ENCODE peak calls at places on chromosomes 1 and 21, in five cellular contexts. R is naive thymus-derived CD4-positive, alpha-beta T cell; O is A549; Z is astrocyte of the cerebellum; U is RWPE2. K is an unnamed sample.

GRCh38 chr1:19110266-19110927 is 99.7 kb downstream of the UBR4 start:
- DNase-seq in R (no peak), O (no peak), Z (no peak), U (no peak), K (no peak)

GRCh38 chr1:24857528-24858133 is 72.4 kb downstream of the RUNX3 start:
- DNase-seq in R (no peak), O (no peak), Z (no peak), U (no peak), K (no peak)

GRCh38 chr1:182601416-182601786 is 2.8 kb downstream of the RGS16 start:
- DNase-seq in R (peak), O (peak), Z (peak), U (no peak), K (peak)

GRCh38 chr1:91870322-91870721 is 15.6 kb downstream of the TGFBR3 start:
- DNase-seq in R (no peak), O (no peak), Z (no peak), U (no peak), K (no peak)

GRCh38 chr1:212466913-212467650 is 34.4 kb downstream of the NENF start:
- DNase-seq in R (no peak), O (no peak), Z (no peak), U (no peak), K (no peak)

GRCh38 chr1:29176567-29176966 is 5.1 kb downstream of the SRSF4 start:
- DNase-seq in R (no peak), O (no peak), Z (no peak), U (no peak), K (no peak)

GRCh38 chr21:31347435-31348032 is 3.5 kb upstream of the TIAM1 start:
- DNase-seq in R (no peak), O (peak), Z (no peak), U (no peak), K (no peak)

GRCh38 chr1:211734359-211734758 is 58.9 kb upstream of the NEK2 start:
- DNase-seq in R (no peak), O (no peak), Z (no peak), U (no peak), K (no peak)

GRCh38 chr1:30875916-30876315 is 32.6 kb downstream of the SDC3 start:
- DNase-seq in R (no peak), O (no peak), Z (no peak), U (no peak), K (no peak)

GRCh38 chr1:231416896-231417295 is 5.2 kb downstream of the EGLN1 start:
- DNase-seq in R (no peak), O (no peak), Z (no peak), U (no peak), K (no peak)

GRCh38 chr1:13781228-13781627 is 81.2 kb downstream of the PRDM2 start:
- DNase-seq in R (no peak), O (no peak), Z (no peak), U (no peak), K (no peak)

GRCh38 chr1:93989601-93990000 is 80.4 kb upstream of the GCLM start:
- DNase-seq in R (no peak), O (no peak), Z (peak), U (no peak), K (no peak)

GRCh38 chr1:93988634-93989350 is 79.6 kb upstream of the GCLM start:
- DNase-seq in R (no peak), O (no peak), Z (peak), U (peak), K (no peak)

GRCh38 chr1:93991269-93991668 is 82.0 kb upstream of the GCLM start:
- DNase-seq in R (no peak), O (no peak), Z (no peak), U (no peak), K (no peak)

GRCh38 chr1:93992190-93992589 is 83.0 kb upstream of the GCLM start:
- DNase-seq in R (no peak), O (no peak), Z (no peak), U (no peak), K (no peak)

GRCh38 chr1:93990010-93990409 is 80.8 kb upstream of the GCLM start:
- DNase-seq in R (no peak), O (no peak), Z (no peak), U (no peak), K (no peak)
- H3K4me3 ChIP-seq in R (no peak), O (no peak), Z (no peak), U (no peak), K (no peak)

GRCh38 chr1:78490861-78491310 is at the start of gene PTGFR:
- DNase-seq in R (no peak), O (no peak), Z (no peak), U (peak), K (peak)
- H3K4me3 ChIP-seq in R (no peak), O (peak), Z (peak), U (peak), K (no peak)

GRCh38 chr1:219928791-219929118 is 398 bp upstream of the SLC30A10 start:
- DNase-seq in R (no peak), O (no peak), Z (no peak), U (no peak), K (no peak)
- H3K4me3 ChIP-seq in R (no peak), O (peak), Z (peak), U (no peak), K (no peak)

GRCh38 chr1:183734600-183735036 is 70.3 kb upstream of the RGL1 start:
- DNase-seq in R (no peak), O (no peak), Z (no peak), U (no peak), K (no peak)
- H3K4me3 ChIP-seq in R (no peak), O (no peak), Z (no peak), U (no peak), K (no peak)

GRCh38 chr21:41170442-41170841 is 2.5 kb downstream of the BACE2 start:
- DNase-seq in R (no peak), O (peak), Z (no peak), U (no peak), K (no peak)
- H3K4me3 ChIP-seq in R (no peak), O (no peak), Z (no peak), U (no peak), K (no peak)

DNA sequence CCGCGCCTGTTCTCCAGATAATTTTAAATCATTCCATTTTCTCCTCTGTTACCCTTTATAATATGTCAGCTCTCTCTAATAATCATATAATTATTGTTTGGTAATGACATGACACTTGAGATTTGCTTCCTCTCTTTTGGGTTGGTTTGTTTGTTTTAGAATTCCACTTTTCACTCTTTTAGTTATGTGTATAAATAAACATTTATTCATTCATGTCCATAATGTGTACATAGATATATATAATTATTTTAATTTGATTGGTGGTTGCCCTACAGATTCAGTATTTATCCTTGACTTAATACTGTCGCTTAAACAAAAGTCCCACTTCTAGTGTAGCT is 93.4 kb upstream of the FMN2 start:
- DNase-seq in R (no peak), O (no peak), Z (no peak), U (no peak), K (no peak)
- H3K4me3 ChIP-seq in R (no peak), O (peak), Z (peak), U (peak), K (no peak)

GRCh38 chr1:228404107-228404720 is 2.4 kb downstream of the TRIM11 start:
- DNase-seq in R (no peak), O (no peak), Z (no peak), U (no peak), K (no peak)
- H3K4me3 ChIP-seq in R (peak), O (peak), Z (no peak), U (peak), K (peak)

GRCh38 chr1:157116735-157117103 is 17.1 kb upstream of the ETV3L start:
- DNase-seq in R (no peak), O (no peak), Z (no peak), U (no peak), K (no peak)
- H3K4me3 ChIP-seq in R (no peak), O (no peak), Z (no peak), U (no peak), K (no peak)

K was measured in GM06990.